ENCODE peak calls at places on chromosomes 4 and X, in ten cellular contexts. K is breast epithelium, F is left ventricle myocardium inferior, W is coronary artery, V is psoas muscle, S is mucosa of descending colon, G is AG09309, B is stomach, H is HepG2, A is heart right ventricle. R is an unnamed sample.

GRCh38 chr4:85761803-85762202 is 286.9 kb downstream of the ARHGAP24 start:
- DNase-seq in K (no peak), F (no peak), W (no peak), V (peak; percentile 50), S (peak; percentile 54), G (no peak), B (peak; percentile 46), H (no peak), A (no peak), R (no peak)

GRCh38 chr4:102760645-102761477 is at the start of gene MANBA:
- DNase-seq in K (peak; percentile 70), F (peak; percentile 86), W (peak; percentile 87), V (peak; percentile 91), S (peak; percentile 93), G (no peak), B (peak; percentile 86), H (peak; percentile 63), A (peak; percentile 86), R (peak; percentile 60)

GRCh38 chr4:101599620-101600019 is 190.9 kb upstream of the BANK1 start:
- DNase-seq in K (no peak), F (no peak), W (no peak), V (no peak), S (no peak), G (peak; percentile 46), B (no peak), H (no peak), A (no peak), R (peak; percentile 89)

GRCh38 chr4:89829470-89830138 is 7.4 kb downstream of the SNCA start:
- DNase-seq in K (no peak), F (no peak), W (no peak), V (no peak), S (peak; percentile 12), G (no peak), B (no peak), H (peak; percentile 20), A (no peak), R (peak; percentile 81)

GRCh38 chrX:53308836-53309235 is 27.5 kb upstream of the IQSEC2 start:
- DNase-seq in K (no peak), F (no peak), W (no peak), V (no peak), S (no peak), G (no peak), B (no peak), H (no peak), A (no peak), R (no peak)

GRCh38 chr4:81470456-81471327 is 1.0 kb downstream of the RASGEF1B start:
- DNase-seq in K (no peak), F (peak; percentile 48), W (peak; percentile 80), V (peak; percentile 67), S (peak; percentile 73), G (no peak), B (peak; percentile 47), H (no peak), A (peak; percentile 31), R (peak; percentile 38)

GRCh38 chr4:125744891-125745364 is 430.2 kb downstream of the FAT4 start:
- DNase-seq in K (no peak), F (no peak), W (no peak), V (peak; percentile 47), S (no peak), G (no peak), B (no peak), H (no peak), A (no peak), R (no peak)

GRCh38 chr4:157838366-157838765 is 334.5 kb downstream of the GASK1B start:
- DNase-seq in K (no peak), F (no peak), W (no peak), V (no peak), S (no peak), G (no peak), B (no peak), H (no peak), A (no peak), R (peak; percentile 14)

GRCh38 chr4:137524642-137525384 is 7.5 kb downstream of the PCDH18 start:
- DNase-seq in K (no peak), F (no peak), W (no peak), V (no peak), S (no peak), G (no peak), B (no peak), H (no peak), A (no peak), R (no peak)

GRCh38 chrX:104343408-104344129 is 88.8 kb upstream of the ESX1 start:
- DNase-seq in K (no peak), F (no peak), W (no peak), V (no peak), S (peak; percentile 83), G (peak; percentile 33), B (peak; percentile 38), H (peak; percentile 49), A (no peak), R (peak; percentile 61)

GRCh38 chr4:3436798-3437581 is 4.8 kb upstream of the HGFAC start:
- DNase-seq in K (peak; percentile 73), F (no peak), W (no peak), V (peak; percentile 61), S (peak; percentile 48), G (no peak), B (peak; percentile 75), H (no peak), A (peak; percentile 8), R (peak; percentile 90)

GRCh38 chr4:103934178-103934789 is 214.5 kb upstream of the TACR3 start:
- DNase-seq in K (no peak), F (no peak), W (no peak), V (no peak), S (peak; percentile 30), G (peak; percentile 3), B (no peak), H (peak; percentile 41), A (no peak), R (peak; percentile 45)

DNA sequence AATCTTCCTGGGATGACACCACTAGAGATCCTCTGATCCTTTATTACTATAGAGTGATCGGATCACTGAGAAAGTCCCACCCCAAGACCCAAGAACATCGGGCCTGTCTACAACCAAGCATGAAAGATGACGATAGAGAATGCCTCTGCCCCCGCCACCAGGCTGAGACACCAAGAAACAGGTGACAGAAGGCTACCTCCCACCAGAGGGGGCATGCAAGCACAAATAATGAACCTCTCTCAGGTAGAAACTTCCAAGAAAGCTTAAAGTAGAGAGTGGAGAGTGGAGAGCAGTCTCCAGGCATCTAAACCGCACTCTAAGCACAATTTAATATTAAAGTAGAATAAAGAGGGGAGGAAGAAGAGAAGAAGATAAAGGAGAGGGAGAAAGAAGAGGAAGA is 402.6 kb downstream of the INPP4B start:
- DNase-seq in K (no peak), F (no peak), W (no peak), V (no peak), S (no peak), G (no peak), B (no peak), H (no peak), A (no peak), R (no peak)
- TF ChIP-seq CTCF in K (no peak), F (no peak), W (no peak), V (no peak), S (no peak), G (no peak), B (no peak), H (no peak), A (no peak), R (no peak)

GRCh38 chr4:159174645-159175147 is 71.8 kb downstream of the RAPGEF2 start:
- DNase-seq in K (no peak), F (no peak), W (no peak), V (no peak), S (no peak), G (no peak), B (no peak), H (no peak), A (no peak), R (no peak)

GRCh38 chr4:159175165-159175988 is 72.5 kb downstream of the RAPGEF2 start:
- DNase-seq in K (no peak), F (peak; percentile 36), W (no peak), V (peak; percentile 62), S (peak; percentile 78), G (peak; percentile 73), B (peak; percentile 53), H (peak; percentile 77), A (peak; percentile 35), R (peak; percentile 88)

GRCh38 chr4:159178147-159178541 is 75.3 kb downstream of the RAPGEF2 start:
- DNase-seq in K (no peak), F (no peak), W (no peak), V (no peak), S (no peak), G (no peak), B (no peak), H (peak; percentile 35), A (no peak), R (no peak)

GRCh38 chr4:159177265-159178146 is 74.6 kb downstream of the RAPGEF2 start:
- DNase-seq in K (no peak), F (no peak), W (no peak), V (no peak), S (peak; percentile 21), G (no peak), B (no peak), H (no peak), A (no peak), R (no peak)

GRCh38 chr4:159175989-159176375 is 73.1 kb downstream of the RAPGEF2 start:
- DNase-seq in K (no peak), F (no peak), W (no peak), V (no peak), S (no peak), G (no peak), B (no peak), H (no peak), A (no peak), R (no peak)
- H3K4me3 ChIP-seq in K (peak overlapping the region; percentile 36), F (peak overlapping the region; percentile 23), W (peak overlapping the region; percentile 51), V (no peak overlapping the region), S (no peak overlapping the region), G (peak overlapping the region; percentile 21), B (no peak overlapping the region), H (peak overlapping the region; percentile 20), A (no peak overlapping the region), R (no peak overlapping the region)

GRCh38 chr4:139768913-139769312 is 103.3 kb downstream of the MGST2 start:
- DNase-seq in K (no peak), F (no peak), W (peak; percentile 57), V (no peak), S (no peak), G (no peak), B (peak; percentile 26), H (peak; percentile 36), A (no peak), R (peak; percentile 20)
- TF ChIP-seq CTCF in K (no peak), F (peak; percentile 18), W (no peak), V (no peak), S (no peak), G (peak; percentile 26), B (no peak), H (peak; percentile 67), A (no peak), R (peak; percentile 22)

DNA sequence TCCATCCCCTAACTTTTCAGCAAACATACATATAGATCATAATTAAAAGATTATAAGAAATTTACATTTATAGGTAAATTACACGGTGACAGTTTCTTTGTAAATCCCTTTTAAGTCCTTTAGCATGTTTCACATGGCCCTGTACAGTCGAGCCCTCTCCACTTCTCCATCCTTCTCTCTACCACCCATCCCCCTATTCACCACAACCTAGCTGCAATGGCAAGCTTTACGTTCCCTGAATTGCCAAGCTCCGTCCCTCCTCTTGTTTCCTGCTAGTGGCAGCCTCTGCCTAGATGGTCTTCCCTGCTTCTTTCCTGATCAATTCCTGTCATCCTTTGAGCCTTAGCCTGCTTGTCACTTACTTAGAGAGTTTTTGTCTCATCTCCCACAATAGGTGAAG is 116.2 kb downstream of the TMA16 start:
- DNase-seq in K (no peak), F (no peak), W (no peak), V (no peak), S (no peak), G (no peak), B (no peak), H (no peak), A (no peak), R (no peak)
- H3K4me3 ChIP-seq in K (no peak overlapping the region), F (peak overlapping the region; percentile 29), W (no peak overlapping the region), V (peak overlapping the region; percentile 19), S (no peak overlapping the region), G (no peak overlapping the region), B (no peak overlapping the region), H (no peak overlapping the region), A (no peak overlapping the region), R (no peak overlapping the region)